ENCODE peak calls at places on chromosome 9, in seven cellular contexts. One of them, this sample, is unnamed.

GRCh38 chr9:22237497-22238363 is 208.9 kb upstream of the DMRTA1 start:
- DNase-seq in fibroblast of the aortic adventitia: peak; percentile 87
- DNase-seq in mucosa of descending colon: no peak
- DNase-seq in stomach: no peak
- DNase-seq in GM23338: no peak
- DNase-seq in Calu3: peak; percentile 34
- DNase-seq in nephron progenitor cell: no peak
- DNase-seq in this sample: no peak

GRCh38 chr9:126329476-126330275 is 3.0 kb downstream of the MVB12B start:
- DNase-seq in fibroblast of the aortic adventitia: no peak
- DNase-seq in stomach: no peak
- DNase-seq in nephron progenitor cell: no peak
- DNase-seq in GM23338: no peak
- DNase-seq in mucosa of descending colon: no peak
- DNase-seq in Calu3: no peak
- DNase-seq in this sample: no peak

GRCh38 chr9:13651969-13652663 is 372.6 kb upstream of the MPDZ start:
- DNase-seq in mucosa of descending colon: no peak
- DNase-seq in nephron progenitor cell: no peak
- DNase-seq in stomach: no peak
- DNase-seq in Calu3: no peak
- DNase-seq in fibroblast of the aortic adventitia: peak; percentile 32
- DNase-seq in GM23338: no peak
- DNase-seq in this sample: no peak

GRCh38 chr9:112112941-112113399 is 62.1 kb downstream of the SUSD1 start:
- DNase-seq in Calu3: peak; percentile 43
- DNase-seq in nephron progenitor cell: no peak
- DNase-seq in mucosa of descending colon: peak; percentile 47
- DNase-seq in stomach: peak; percentile 53
- DNase-seq in fibroblast of the aortic adventitia: no peak
- DNase-seq in GM23338: peak; percentile 78
- DNase-seq in this sample: no peak

GRCh38 chr9:136422876-136423275 is 12.4 kb downstream of the PMPCA start:
- DNase-seq in mucosa of descending colon: no peak
- DNase-seq in stomach: no peak
- DNase-seq in GM23338: no peak
- DNase-seq in Calu3: no peak
- DNase-seq in fibroblast of the aortic adventitia: no peak
- DNase-seq in nephron progenitor cell: no peak
- DNase-seq in this sample: no peak

GRCh38 chr9:68711281-68711680 is 6.2 kb downstream of the PIP5K1B start:
- DNase-seq in fibroblast of the aortic adventitia: no peak
- DNase-seq in stomach: no peak
- DNase-seq in nephron progenitor cell: no peak
- DNase-seq in mucosa of descending colon: no peak
- DNase-seq in GM23338: no peak
- DNase-seq in Calu3: no peak
- DNase-seq in this sample: no peak

GRCh38 chr9:105127863-105128220 is 116.6 kb upstream of the SLC44A1 start:
- DNase-seq in mucosa of descending colon: no peak
- DNase-seq in stomach: no peak
- DNase-seq in nephron progenitor cell: no peak
- DNase-seq in Calu3: no peak
- DNase-seq in fibroblast of the aortic adventitia: no peak
- DNase-seq in GM23338: no peak
- DNase-seq in this sample: no peak

GRCh38 chr9:11025775-11026174 is 413.0 kb upstream of the PTPRD start:
- DNase-seq in GM23338: no peak
- DNase-seq in mucosa of descending colon: no peak
- DNase-seq in Calu3: no peak
- DNase-seq in stomach: no peak
- DNase-seq in nephron progenitor cell: no peak
- DNase-seq in fibroblast of the aortic adventitia: no peak
- DNase-seq in this sample: no peak

GRCh38 chr9:13386935-13387667 is 107.6 kb upstream of the MPDZ start:
- DNase-seq in nephron progenitor cell: no peak
- DNase-seq in Calu3: no peak
- DNase-seq in stomach: no peak
- DNase-seq in mucosa of descending colon: no peak
- DNase-seq in fibroblast of the aortic adventitia: peak; percentile 97
- DNase-seq in GM23338: no peak
- DNase-seq in this sample: no peak

GRCh38 chr9:122857810-122858209 is 29.4 kb upstream of the PDCL start:
- DNase-seq in nephron progenitor cell: no peak
- DNase-seq in Calu3: no peak
- DNase-seq in GM23338: no peak
- DNase-seq in fibroblast of the aortic adventitia: no peak
- DNase-seq in stomach: no peak
- DNase-seq in mucosa of descending colon: no peak
- DNase-seq in this sample: no peak

GRCh38 chr9:28518439-28518838 is 945.2 kb upstream of the C9orf72 start:
- DNase-seq in mucosa of descending colon: no peak
- DNase-seq in GM23338: no peak
- DNase-seq in fibroblast of the aortic adventitia: no peak
- DNase-seq in Calu3: no peak
- DNase-seq in nephron progenitor cell: no peak
- DNase-seq in stomach: no peak
- DNase-seq in this sample: no peak

GRCh38 chr9:70902705-70903131 is 218.7 kb downstream of the TRPM3 start:
- DNase-seq in GM23338: no peak
- DNase-seq in mucosa of descending colon: no peak
- DNase-seq in nephron progenitor cell: no peak
- DNase-seq in Calu3: peak; percentile 28
- DNase-seq in fibroblast of the aortic adventitia: peak; percentile 98
- DNase-seq in stomach: no peak
- DNase-seq in this sample: no peak

GRCh38 chr9:70111641-70112236 is 68.1 kb downstream of the MAMDC2 start:
- DNase-seq in nephron progenitor cell: no peak
- DNase-seq in GM23338: no peak
- DNase-seq in stomach: no peak
- DNase-seq in mucosa of descending colon: no peak
- DNase-seq in Calu3: peak; percentile 8
- DNase-seq in fibroblast of the aortic adventitia: no peak
- DNase-seq in this sample: no peak

GRCh38 chr9:137438591-137439157 is 2.5 kb downstream of the ENTPD8 start:
- DNase-seq in stomach: no peak
- DNase-seq in Calu3: no peak
- DNase-seq in mucosa of descending colon: peak; percentile 31
- DNase-seq in fibroblast of the aortic adventitia: no peak
- DNase-seq in nephron progenitor cell: peak; percentile 1
- DNase-seq in GM23338: no peak
- DNase-seq in this sample: no peak

GRCh38 chr9:86529496-86530275 is 175.5 kb upstream of the TUT7 start:
- DNase-seq in GM23338: no peak
- DNase-seq in Calu3: no peak
- DNase-seq in nephron progenitor cell: no peak
- DNase-seq in fibroblast of the aortic adventitia: no peak
- DNase-seq in stomach: no peak
- DNase-seq in mucosa of descending colon: no peak
- DNase-seq in this sample: no peak

GRCh38 chr9:130124471-130124870 is 47.7 kb upstream of the NCS1 start:
- DNase-seq in Calu3: no peak
- DNase-seq in stomach: no peak
- DNase-seq in GM23338: no peak
- DNase-seq in fibroblast of the aortic adventitia: no peak
- DNase-seq in nephron progenitor cell: no peak
- DNase-seq in mucosa of descending colon: no peak
- DNase-seq in this sample: no peak

GRCh38 chr9:115162946-115163345 is 45.0 kb upstream of the TNC start:
- DNase-seq in mucosa of descending colon: no peak
- DNase-seq in nephron progenitor cell: no peak
- DNase-seq in Calu3: no peak
- DNase-seq in GM23338: no peak
- DNase-seq in fibroblast of the aortic adventitia: no peak
- DNase-seq in stomach: no peak
- DNase-seq in this sample: no peak

GRCh38 chr9:70064496-70064895 is 20.8 kb downstream of the MAMDC2 start:
- DNase-seq in Calu3: no peak
- DNase-seq in stomach: no peak
- DNase-seq in mucosa of descending colon: no peak
- DNase-seq in fibroblast of the aortic adventitia: no peak
- DNase-seq in nephron progenitor cell: no peak
- DNase-seq in GM23338: no peak
- DNase-seq in this sample: no peak

GRCh38 chr9:137663584-137663983 is 44.8 kb downstream of the EHMT1 start:
- DNase-seq in stomach: no peak
- DNase-seq in nephron progenitor cell: no peak
- DNase-seq in fibroblast of the aortic adventitia: no peak
- DNase-seq in GM23338: peak; percentile 43
- DNase-seq in Calu3: no peak
- DNase-seq in mucosa of descending colon: no peak
- DNase-seq in this sample: no peak

GRCh38 chr9:136619742-136620440 is 42.8 kb upstream of the EGFL7 start:
- DNase-seq in Calu3: no peak
- DNase-seq in fibroblast of the aortic adventitia: no peak
- DNase-seq in GM23338: no peak
- DNase-seq in nephron progenitor cell: peak; percentile 29
- DNase-seq in mucosa of descending colon: peak; percentile 73
- DNase-seq in stomach: peak; percentile 83
- DNase-seq in this sample: no peak

GRCh38 chr9:129889936-129890717 is 54.9 kb downstream of the USP20 start:
- DNase-seq in nephron progenitor cell: no peak
- DNase-seq in mucosa of descending colon: peak; percentile 53
- DNase-seq in fibroblast of the aortic adventitia: no peak
- DNase-seq in Calu3: no peak
- DNase-seq in GM23338: peak; percentile 94
- DNase-seq in stomach: peak; percentile 47
- DNase-seq in this sample: no peak

GRCh38 chr9:97529363-97530076 is 28.1 kb downstream of the TMOD1 start:
- DNase-seq in stomach: no peak
- DNase-seq in Calu3: no peak
- DNase-seq in mucosa of descending colon: no peak
- DNase-seq in nephron progenitor cell: no peak
- DNase-seq in fibroblast of the aortic adventitia: peak; percentile 49
- DNase-seq in GM23338: no peak
- DNase-seq in this sample: no peak

GRCh38 chr9:106621299-106621920 is 241.6 kb upstream of the ZNF462 start:
- DNase-seq in mucosa of descending colon: no peak
- DNase-seq in Calu3: no peak
- DNase-seq in stomach: no peak
- DNase-seq in fibroblast of the aortic adventitia: no peak
- DNase-seq in nephron progenitor cell: no peak
- DNase-seq in GM23338: peak; percentile 40
- DNase-seq in this sample: no peak

GRCh38 chr9:12643686-12644085 is 49.5 kb upstream of the TYRP1 start:
- DNase-seq in stomach: no peak
- DNase-seq in GM23338: no peak
- DNase-seq in nephron progenitor cell: no peak
- DNase-seq in fibroblast of the aortic adventitia: peak; percentile 53
- DNase-seq in mucosa of descending colon: no peak
- DNase-seq in Calu3: no peak
- DNase-seq in this sample: no peak

GRCh38 chr9:37100317-37100716 is 20.1 kb upstream of the ZCCHC7 start:
- DNase-seq in Calu3: no peak
- DNase-seq in GM23338: no peak
- DNase-seq in nephron progenitor cell: no peak
- DNase-seq in fibroblast of the aortic adventitia: no peak
- DNase-seq in mucosa of descending colon: no peak
- DNase-seq in stomach: no peak
- DNase-seq in this sample: no peak

GRCh38 chr9:81787747-81788632 is 98.6 kb upstream of the TLE1 start:
- DNase-seq in fibroblast of the aortic adventitia: peak; percentile 99
- DNase-seq in nephron progenitor cell: no peak
- DNase-seq in Calu3: peak; percentile 10
- DNase-seq in GM23338: no peak
- DNase-seq in mucosa of descending colon: peak; percentile 31
- DNase-seq in stomach: no peak
- DNase-seq in this sample: peak; percentile 28

GRCh38 chr9:20417695-20418094 is 204.6 kb downstream of the MLLT3 start:
- DNase-seq in GM23338: no peak
- DNase-seq in mucosa of descending colon: no peak
- DNase-seq in fibroblast of the aortic adventitia: peak; percentile 5
- DNase-seq in Calu3: no peak
- DNase-seq in stomach: no peak
- DNase-seq in nephron progenitor cell: no peak
- DNase-seq in this sample: no peak
- TF ChIP-seq CTCF in GM23338: no peak
- TF ChIP-seq CTCF in mucosa of descending colon: no peak
- TF ChIP-seq CTCF in fibroblast of the aortic adventitia: no peak
- TF ChIP-seq CTCF in Calu3: no peak
- TF ChIP-seq CTCF in stomach: no peak
- TF ChIP-seq CTCF in nephron progenitor cell: no peak
- TF ChIP-seq CTCF in this sample: no peak

GRCh38 chr9:93364734-93365426 is 86.6 kb upstream of the FAM120A start:
- DNase-seq in Calu3: no peak
- DNase-seq in nephron progenitor cell: no peak
- DNase-seq in GM23338: no peak
- DNase-seq in mucosa of descending colon: no peak
- DNase-seq in stomach: no peak
- DNase-seq in fibroblast of the aortic adventitia: no peak
- DNase-seq in this sample: no peak

GRCh38 chr9:93368437-93368836 is 83.0 kb upstream of the FAM120A start:
- DNase-seq in Calu3: no peak
- DNase-seq in fibroblast of the aortic adventitia: no peak
- DNase-seq in nephron progenitor cell: no peak
- DNase-seq in GM23338: no peak
- DNase-seq in mucosa of descending colon: no peak
- DNase-seq in stomach: no peak
- DNase-seq in this sample: no peak

GRCh38 chr9:93366119-93366447 is 85.4 kb upstream of the FAM120A start:
- DNase-seq in fibroblast of the aortic adventitia: no peak
- DNase-seq in Calu3: no peak
- DNase-seq in GM23338: no peak
- DNase-seq in stomach: no peak
- DNase-seq in mucosa of descending colon: no peak
- DNase-seq in nephron progenitor cell: no peak
- DNase-seq in this sample: no peak

GRCh38 chr9:93361995-93362394 is 89.5 kb upstream of the FAM120A start:
- DNase-seq in mucosa of descending colon: no peak
- DNase-seq in nephron progenitor cell: no peak
- DNase-seq in stomach: no peak
- DNase-seq in Calu3: no peak
- DNase-seq in fibroblast of the aortic adventitia: no peak
- DNase-seq in GM23338: no peak
- DNase-seq in this sample: no peak

GRCh38 chr9:93365427-93366118 is 85.9 kb upstream of the FAM120A start:
- DNase-seq in mucosa of descending colon: no peak
- DNase-seq in fibroblast of the aortic adventitia: no peak
- DNase-seq in Calu3: no peak
- DNase-seq in nephron progenitor cell: no peak
- DNase-seq in GM23338: peak; percentile 75
- DNase-seq in stomach: no peak
- DNase-seq in this sample: no peak
- TF ChIP-seq CTCF in mucosa of descending colon: no peak
- TF ChIP-seq CTCF in fibroblast of the aortic adventitia: no peak
- TF ChIP-seq CTCF in Calu3: no peak
- TF ChIP-seq CTCF in nephron progenitor cell: no peak
- TF ChIP-seq CTCF in GM23338: no peak
- TF ChIP-seq CTCF in stomach: no peak
- TF ChIP-seq CTCF in this sample: no peak

GRCh38 chr9:77800924-77801551 is 152.9 kb upstream of the GNA14 start:
- DNase-seq in stomach: no peak
- DNase-seq in nephron progenitor cell: no peak
- DNase-seq in fibroblast of the aortic adventitia: no peak
- DNase-seq in Calu3: no peak
- DNase-seq in mucosa of descending colon: no peak
- DNase-seq in GM23338: no peak
- DNase-seq in this sample: no peak
- TF ChIP-seq CTCF in stomach: no peak
- TF ChIP-seq CTCF in nephron progenitor cell: no peak
- TF ChIP-seq CTCF in fibroblast of the aortic adventitia: no peak
- TF ChIP-seq CTCF in Calu3: no peak
- TF ChIP-seq CTCF in mucosa of descending colon: no peak
- TF ChIP-seq CTCF in GM23338: no peak
- TF ChIP-seq CTCF in this sample: no peak

GRCh38 chr9:33287087-33287490 is 3.2 kb upstream of the NFX1 start:
- DNase-seq in fibroblast of the aortic adventitia: peak; percentile 83
- DNase-seq in GM23338: peak; percentile 85
- DNase-seq in mucosa of descending colon: no peak
- DNase-seq in Calu3: peak; percentile 52
- DNase-seq in nephron progenitor cell: peak; percentile 16
- DNase-seq in stomach: peak; percentile 55
- DNase-seq in this sample: no peak
- TF ChIP-seq CTCF in fibroblast of the aortic adventitia: peak; percentile 83
- TF ChIP-seq CTCF in GM23338: peak; percentile 71
- TF ChIP-seq CTCF in mucosa of descending colon: peak; percentile 47
- TF ChIP-seq CTCF in Calu3: peak; percentile 43
- TF ChIP-seq CTCF in nephron progenitor cell: peak; percentile 48
- TF ChIP-seq CTCF in stomach: peak; percentile 66
- TF ChIP-seq CTCF in this sample: no peak